ENCODE peak calls at places on chromosomes 1 and 21, in seven cellular contexts. S, Y, V, H, I, U and K are unnamed samples.

GRCh38 chr1:205554016-205554811 is 49.7 kb downstream of the CDK18 start:
- DNase-seq in H (no peak), I (no peak), V (no peak), U (no peak), Y (no peak), S (no peak), K (no peak)

GRCh38 chr1:218123968-218124367 is 161.1 kb upstream of the RRP15 start:
- DNase-seq in V (no peak), I (peak; percentile 62), Y (no peak), U (no peak), S (no peak), H (no peak), K (no peak)

GRCh38 chr1:234617986-234618725 is 8.2 kb upstream of the IRF2BP2 start:
- DNase-seq in I (no peak), U (no peak), S (no peak), V (peak; percentile 79), Y (no peak), H (no peak), K (no peak)

GRCh38 chr1:212004888-212005287 is 30.5 kb downstream of the INTS7 start:
- DNase-seq in V (no peak), Y (no peak), S (no peak), H (no peak), U (no peak), I (no peak), K (no peak)

GRCh38 chr1:231357831-231358354 is 19.8 kb downstream of the SPRTN start:
- DNase-seq in I (no peak), H (peak; percentile 48), S (peak; percentile 52), V (peak; percentile 47), Y (peak; percentile 61), U (peak; percentile 21), K (peak; percentile 78)

GRCh38 chr1:211576717-211577116 is 2.2 kb downstream of the SLC30A1 start:
- DNase-seq in Y (no peak), H (no peak), U (no peak), I (no peak), V (no peak), S (no peak), K (no peak)

GRCh38 chr21:42614811-42615342 is 38.5 kb upstream of the PDE9A start:
- DNase-seq in Y (no peak), V (peak; percentile 76), U (no peak), S (peak; percentile 25), H (no peak), I (no peak), K (peak; percentile 73)

GRCh38 chr1:10730985-10731384 is 65.5 kb downstream of the CASZ1 start:
- DNase-seq in S (peak; percentile 49), V (peak; percentile 78), H (peak; percentile 64), U (no peak), I (no peak), Y (no peak), K (no peak)

GRCh38 chr1:25738507-25738906 is 61.5 kb upstream of the SELENON start:
- DNase-seq in V (no peak), S (no peak), H (no peak), U (no peak), Y (no peak), I (no peak), K (no peak)

GRCh38 chr1:230898144-230898543 is 29.8 kb upstream of the C1orf198 start:
- DNase-seq in V (no peak), I (no peak), U (no peak), H (no peak), Y (no peak), S (no peak), K (no peak)

GRCh38 chr1:45326627-45327591 is at the start of gene HPDL:
- DNase-seq in I (peak; percentile 64), Y (peak; percentile 29), U (no peak), S (peak; percentile 58), H (no peak), V (no peak), K (peak; percentile 92)

GRCh38 chr21:45853703-45854342 is 127.7 kb upstream of the COL6A1 start:
- DNase-seq in S (no peak), I (no peak), V (no peak), Y (no peak), H (no peak), U (no peak), K (no peak)

GRCh38 chr1:224539971-224540370 is 76.1 kb upstream of the CNIH3 start:
- DNase-seq in Y (no peak), S (no peak), V (no peak), U (no peak), I (no peak), H (no peak), K (peak; percentile 47)

GRCh38 chr1:19029191-19030085 is 73.0 kb upstream of the IFFO2 start:
- DNase-seq in S (no peak), U (no peak), I (no peak), V (no peak), H (no peak), Y (no peak), K (peak; percentile 40)

GRCh38 chr1:233790662-233791371 is 113.7 kb upstream of the SLC35F3 start:
- DNase-seq in I (no peak), Y (peak; percentile 86), S (peak; percentile 88), V (peak; percentile 43), H (peak; percentile 43), U (peak; percentile 30), K (peak; percentile 59)

GRCh38 chr1:244011251-244011650 is 39.8 kb upstream of the ZBTB18 start:
- DNase-seq in V (no peak), U (no peak), I (no peak), Y (no peak), H (no peak), S (no peak), K (no peak)

GRCh38 chr1:57966751-57967406 is 543.0 kb upstream of the DAB1 start:
- DNase-seq in S (no peak), H (no peak), U (no peak), V (no peak), Y (no peak), I (no peak), K (peak; percentile 8)

GRCh38 chr1:217747156-217747769 is 116.1 kb downstream of the SPATA17 start:
- DNase-seq in H (peak; percentile 26), Y (no peak), S (peak; percentile 7), U (no peak), I (no peak), V (peak; percentile 13), K (peak; percentile 29)

GRCh38 chr21:45248893-45249381 is 38.8 kb downstream of the POFUT2 start:
- DNase-seq in I (no peak), V (no peak), H (no peak), U (no peak), S (no peak), Y (no peak), K (no peak)

GRCh38 chr1:185534806-185535205 is 199.4 kb upstream of the HMCN1 start:
- DNase-seq in U (no peak), Y (no peak), I (no peak), H (no peak), S (no peak), V (no peak), K (peak; percentile 11)

GRCh38 chr1:248758352-248758751 is 2.8 kb upstream of the LYPD8 start:
- DNase-seq in I (no peak), U (no peak), S (no peak), V (no peak), Y (peak; percentile 64), H (no peak), K (no peak)

GRCh38 chr1:9436258-9436657 is 103.0 kb upstream of the SLC25A33 start:
- DNase-seq in S (no peak), Y (no peak), H (no peak), I (no peak), U (no peak), V (peak; percentile 66), K (no peak)

GRCh38 chr1:9437931-9438330 is 101.3 kb upstream of the SLC25A33 start:
- DNase-seq in U (no peak), I (no peak), H (no peak), V (no peak), Y (no peak), S (no peak), K (no peak)

GRCh38 chr1:9434247-9434646 is 105.0 kb upstream of the SLC25A33 start:
- DNase-seq in I (no peak), H (no peak), U (no peak), S (no peak), V (no peak), Y (no peak), K (no peak)

GRCh38 chr1:9435854-9436253 is 103.4 kb upstream of the SLC25A33 start:
- DNase-seq in Y (no peak), S (no peak), I (no peak), V (no peak), H (no peak), U (no peak), K (no peak)

GRCh38 chr1:9435101-9435636 is 104.1 kb upstream of the SLC25A33 start:
- DNase-seq in H (no peak), Y (no peak), V (peak; percentile 94), U (no peak), I (no peak), S (no peak), K (no peak)
- TF ChIP-seq POLR2A in H (no peak), Y (no peak), V (peak; percentile 41), U (no peak), I (no peak), S (no peak), K (no peak)

GRCh38 chr1:84758968-84759491 is 68.8 kb upstream of the SSX2IP start:
- DNase-seq in Y (no peak), V (no peak), I (no peak), U (no peak), H (no peak), S (no peak), K (no peak)
- H3K4me3 ChIP-seq in Y (no peak overlapping the region), V (no peak overlapping the region), I (no peak overlapping the region), U (no peak overlapping the region), H (no peak overlapping the region), S (no peak overlapping the region), K (no peak overlapping the region)

DNA sequence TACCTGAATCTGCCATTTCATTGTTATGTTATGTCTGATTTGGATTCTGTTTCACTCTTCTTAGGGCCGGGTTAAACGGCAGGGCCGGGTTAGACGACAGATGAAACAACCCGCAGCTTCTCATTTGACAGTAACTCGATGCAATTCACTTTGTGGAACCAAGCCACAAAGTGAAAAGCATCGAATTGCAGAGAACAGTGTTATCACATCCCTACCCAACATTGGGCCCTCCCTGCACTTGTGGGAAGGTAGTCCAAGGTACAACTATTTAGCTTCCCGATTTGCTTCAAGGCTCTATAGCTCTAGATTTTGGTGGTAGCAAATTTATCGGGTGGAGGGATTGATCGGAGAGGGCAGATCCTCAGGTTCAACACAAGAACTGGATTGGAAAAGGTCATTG is 17.0 kb downstream of the SON start:
- DNase-seq in I (no peak), U (no peak), Y (no peak), V (no peak), S (no peak), H (no peak), K (no peak)
- TF ChIP-seq MAX in I (no peak), U (no peak), Y (no peak), V (no peak), S (no peak), H (no peak), K (no peak)

GRCh38 chr1:2202843-2203601 is 8.4 kb upstream of the FAAP20 start:
- DNase-seq in H (no peak), Y (no peak), I (no peak), S (no peak), U (no peak), V (no peak), K (no peak)

GRCh38 chr1:2204384-2205190 is 10.0 kb upstream of the FAAP20 start:
- DNase-seq in I (peak; percentile 66), S (no peak), U (no peak), V (peak; percentile 57), H (no peak), Y (peak; percentile 100), K (peak; percentile 83)

GRCh38 chr1:2203671-2204383 is 9.3 kb upstream of the FAAP20 start:
- DNase-seq in Y (no peak), V (no peak), I (no peak), U (no peak), H (no peak), S (no peak), K (no peak)

GRCh38 chr1:2206813-2207488 is 12.4 kb upstream of the FAAP20 start:
- DNase-seq in H (no peak), U (no peak), I (no peak), Y (peak; percentile 65), S (no peak), V (no peak), K (no peak)

GRCh38 chr1:2205191-2205952 is 10.8 kb upstream of the FAAP20 start:
- DNase-seq in Y (no peak), H (peak; percentile 86), I (peak; percentile 80), V (peak; percentile 69), U (peak; percentile 33), S (no peak), K (peak; percentile 89)
- TF ChIP-seq POLR2A in Y (peak; percentile 54), H (no peak), I (peak; percentile 17), V (no peak), U (peak; percentile 51), S (peak; percentile 13), K (no peak)